ENCODE peak calls at places on chromosomes 2 and 18, in four cellular contexts. One of them, this sample, is unnamed.

GRCh38 chr2:222912117-222912516 is 51.3 kb downstream of the ACSL3 start:
- DNase-seq in SK-N-SH: no peak
- DNase-seq in K562: no peak
- DNase-seq in HepG2: no peak
- DNase-seq in this sample: no peak

GRCh38 chr2:177419274-177419673 is 26.7 kb downstream of the AGPS start:
- DNase-seq in HepG2: no peak
- DNase-seq in K562: no peak
- DNase-seq in SK-N-SH: no peak
- DNase-seq in this sample: no peak

GRCh38 chr2:158953454-158953853 is 15.0 kb upstream of the TANC1 start:
- DNase-seq in K562: no peak
- DNase-seq in HepG2: no peak
- DNase-seq in SK-N-SH: no peak
- DNase-seq in this sample: no peak

GRCh38 chr18:37299471-37300304 is 265.9 kb downstream of the CELF4 start:
- DNase-seq in SK-N-SH: peak; percentile 88
- DNase-seq in K562: peak; percentile 85
- DNase-seq in HepG2: peak; percentile 97
- DNase-seq in this sample: peak; percentile 46

GRCh38 chr18:26190506-26190905 is 35.7 kb upstream of the TAF4B start:
- DNase-seq in HepG2: no peak
- DNase-seq in SK-N-SH: no peak
- DNase-seq in K562: no peak
- DNase-seq in this sample: no peak

GRCh38 chr18:36303203-36303844 is 5.8 kb downstream of the FHOD3 start:
- DNase-seq in K562: no peak
- DNase-seq in SK-N-SH: no peak
- DNase-seq in HepG2: no peak
- DNase-seq in this sample: no peak

GRCh38 chr18:47746615-47747014 is 183.8 kb downstream of the SMAD2 start:
- DNase-seq in HepG2: no peak
- DNase-seq in K562: no peak
- DNase-seq in SK-N-SH: no peak
- DNase-seq in this sample: no peak

GRCh38 chr18:7020995-7021777 is 96.4 kb downstream of the LAMA1 start:
- DNase-seq in K562: no peak
- DNase-seq in SK-N-SH: no peak
- DNase-seq in HepG2: no peak
- DNase-seq in this sample: no peak

GRCh38 chr2:182668671-182669070 is 47.4 kb upstream of the DNAJC10 start:
- DNase-seq in SK-N-SH: no peak
- DNase-seq in HepG2: peak; percentile 67
- DNase-seq in K562: no peak
- DNase-seq in this sample: no peak

GRCh38 chr18:61854578-61854977 is 38.2 kb downstream of the RNF152 start:
- DNase-seq in SK-N-SH: no peak
- DNase-seq in K562: no peak
- DNase-seq in HepG2: no peak
- DNase-seq in this sample: no peak

GRCh38 chr2:69260666-69261065 is 126.4 kb downstream of the GFPT1 start:
- DNase-seq in SK-N-SH: no peak
- DNase-seq in HepG2: no peak
- DNase-seq in K562: no peak
- DNase-seq in this sample: no peak

GRCh38 chr2:177460973-177461585 is 68.5 kb downstream of the AGPS start:
- DNase-seq in HepG2: no peak
- DNase-seq in K562: no peak
- DNase-seq in SK-N-SH: peak; percentile 59
- DNase-seq in this sample: no peak

GRCh38 chr18:7272268-7273049 is 41.6 kb downstream of the LRRC30 start:
- DNase-seq in SK-N-SH: peak; percentile 71
- DNase-seq in HepG2: peak; percentile 55
- DNase-seq in K562: no peak
- DNase-seq in this sample: no peak

GRCh38 chr2:177332041-177332991 is 60.3 kb upstream of the AGPS start:
- DNase-seq in HepG2: peak; percentile 74
- DNase-seq in SK-N-SH: peak; percentile 46
- DNase-seq in K562: peak; percentile 61
- DNase-seq in this sample: peak; percentile 39

GRCh38 chr2:238974510-238975166 is 126.8 kb downstream of the TWIST2 start:
- DNase-seq in SK-N-SH: no peak
- DNase-seq in K562: no peak
- DNase-seq in HepG2: no peak
- DNase-seq in this sample: peak; percentile 22

GRCh38 chr2:42331569-42332284 is 29.3 kb downstream of the COX7A2L start:
- DNase-seq in SK-N-SH: no peak
- DNase-seq in HepG2: no peak
- DNase-seq in K562: no peak
- DNase-seq in this sample: no peak

GRCh38 chr2:202577250-202578183 is 57.3 kb upstream of the FAM117B start:
- DNase-seq in HepG2: peak; percentile 62
- DNase-seq in SK-N-SH: no peak
- DNase-seq in K562: no peak
- DNase-seq in this sample: no peak

GRCh38 chr2:158772306-158773078 is 22.6 kb upstream of the DAPL1 start:
- DNase-seq in HepG2: no peak
- DNase-seq in SK-N-SH: no peak
- DNase-seq in K562: no peak
- DNase-seq in this sample: no peak

GRCh38 chr2:26430826-26431225 is 29.1 kb downstream of the DRC1 start:
- DNase-seq in K562: no peak
- DNase-seq in HepG2: no peak
- DNase-seq in SK-N-SH: no peak
- DNase-seq in this sample: no peak

GRCh38 chr2:19750136-19750535 is 151.6 kb downstream of the TTC32 start:
- DNase-seq in HepG2: no peak
- DNase-seq in K562: no peak
- DNase-seq in SK-N-SH: no peak
- DNase-seq in this sample: no peak

GRCh38 chr2:204982303-204982702 is 437.0 kb downstream of the PARD3B start:
- DNase-seq in K562: peak; percentile 10
- DNase-seq in SK-N-SH: no peak
- DNase-seq in HepG2: no peak
- DNase-seq in this sample: no peak

GRCh38 chr2:166127217-166128155 is at the start of gene SCN1A:
- DNase-seq in SK-N-SH: peak; percentile 25
- DNase-seq in K562: peak; percentile 18
- DNase-seq in HepG2: peak; percentile 89
- DNase-seq in this sample: peak; percentile 32

GRCh38 chr2:166126014-166126639 is 1.7 kb downstream of the SCN1A start:
- DNase-seq in SK-N-SH: no peak
- DNase-seq in K562: no peak
- DNase-seq in HepG2: no peak
- DNase-seq in this sample: no peak

GRCh38 chr2:166125557-166125956 is 2.3 kb downstream of the SCN1A start:
- DNase-seq in K562: no peak
- DNase-seq in HepG2: no peak
- DNase-seq in SK-N-SH: no peak
- DNase-seq in this sample: no peak

GRCh38 chr2:166133653-166134052 is 5.8 kb upstream of the SCN1A start:
- DNase-seq in K562: no peak
- DNase-seq in HepG2: no peak
- DNase-seq in SK-N-SH: no peak
- DNase-seq in this sample: no peak

GRCh38 chr2:166128156-166128505 is 311 bp upstream of the SCN1A start:
- DNase-seq in SK-N-SH: no peak
- DNase-seq in HepG2: no peak
- DNase-seq in K562: no peak
- DNase-seq in this sample: no peak
- TF ChIP-seq CTCF in SK-N-SH: no peak
- TF ChIP-seq CTCF in HepG2: no peak
- TF ChIP-seq CTCF in K562: no peak
- TF ChIP-seq CTCF in this sample: no peak

GRCh38 chr2:200188851-200189250 is 117.6 kb upstream of the SPATS2L start:
- DNase-seq in HepG2: no peak
- DNase-seq in SK-N-SH: no peak
- DNase-seq in K562: no peak
- DNase-seq in this sample: no peak
- H3K27ac ChIP-seq in HepG2: no peak overlapping the region
- H3K27ac ChIP-seq in SK-N-SH: no peak overlapping the region
- H3K27ac ChIP-seq in K562: no peak overlapping the region
- H3K27ac ChIP-seq in this sample: no peak overlapping the region

GRCh38 chr2:36463365-36463764 is 107.8 kb downstream of the CRIM1 start:
- DNase-seq in K562: no peak
- DNase-seq in SK-N-SH: no peak
- DNase-seq in HepG2: no peak
- DNase-seq in this sample: no peak
- TF ChIP-seq ELF1 in K562: no peak
- TF ChIP-seq ELF1 in SK-N-SH: no peak
- TF ChIP-seq ELF1 in HepG2: no peak
- TF ChIP-seq ELF1 in this sample: no peak

GRCh38 chr2:1553671-1554295 is 140.5 kb downstream of the TPO start:
- DNase-seq in HepG2: no peak
- DNase-seq in SK-N-SH: no peak
- DNase-seq in K562: no peak
- DNase-seq in this sample: peak; percentile 7
- TF ChIP-seq CTCF in HepG2: no peak
- TF ChIP-seq CTCF in SK-N-SH: peak; percentile 52
- TF ChIP-seq CTCF in K562: no peak
- TF ChIP-seq CTCF in this sample: no peak

GRCh38 chr2:144011553-144011952 is 508.4 kb downstream of the ZEB2 start:
- DNase-seq in SK-N-SH: no peak
- DNase-seq in HepG2: no peak
- DNase-seq in K562: no peak
- DNase-seq in this sample: no peak

GRCh38 chr2:144012304-144012703 is 507.6 kb downstream of the ZEB2 start:
- DNase-seq in K562: no peak
- DNase-seq in SK-N-SH: no peak
- DNase-seq in HepG2: no peak
- DNase-seq in this sample: no peak

GRCh38 chr2:144014108-144014507 is 505.8 kb downstream of the ZEB2 start:
- DNase-seq in SK-N-SH: no peak
- DNase-seq in HepG2: no peak
- DNase-seq in K562: no peak
- DNase-seq in this sample: no peak

GRCh38 chr2:144015655-144016245 is 504.2 kb downstream of the ZEB2 start:
- DNase-seq in HepG2: no peak
- DNase-seq in SK-N-SH: no peak
- DNase-seq in K562: no peak
- DNase-seq in this sample: no peak

GRCh38 chr2:144015036-144015435 is 504.9 kb downstream of the ZEB2 start:
- DNase-seq in SK-N-SH: no peak
- DNase-seq in K562: no peak
- DNase-seq in HepG2: no peak
- DNase-seq in this sample: no peak
- H3K27ac ChIP-seq in SK-N-SH: no peak overlapping the region
- H3K27ac ChIP-seq in K562: no peak overlapping the region
- H3K27ac ChIP-seq in HepG2: no peak overlapping the region
- H3K27ac ChIP-seq in this sample: no peak overlapping the region

GRCh38 chr2:212727751-212728150 is 189.1 kb upstream of the ERBB4 start:
- DNase-seq in K562: no peak
- DNase-seq in HepG2: no peak
- DNase-seq in SK-N-SH: no peak
- DNase-seq in this sample: no peak
- TF ChIP-seq ELF1 in K562: no peak
- TF ChIP-seq ELF1 in HepG2: no peak
- TF ChIP-seq ELF1 in SK-N-SH: no peak
- TF ChIP-seq ELF1 in this sample: no peak

DNA sequence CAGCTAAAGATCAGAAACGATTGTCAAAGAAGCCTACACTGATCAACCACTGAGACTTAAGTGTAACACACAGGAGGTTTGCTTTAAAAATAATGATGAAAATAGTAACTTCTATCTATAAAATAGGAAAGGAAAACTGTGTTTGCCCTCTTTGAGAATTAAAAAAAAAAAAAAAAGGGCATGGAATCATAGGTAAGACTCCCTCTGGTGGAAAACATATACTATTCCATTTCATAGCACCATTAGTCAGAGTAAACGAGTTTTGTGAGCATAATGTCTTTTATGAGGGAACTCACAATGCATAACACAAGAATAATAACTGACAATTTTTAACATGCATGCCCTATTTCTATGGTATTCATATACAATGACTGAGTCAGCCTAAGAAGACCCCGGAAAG is 36.3 kb downstream of the SLC35F5 start:
- DNase-seq in SK-N-SH: peak; percentile 28
- DNase-seq in HepG2: peak; percentile 19
- DNase-seq in K562: no peak
- DNase-seq in this sample: no peak
- TF ChIP-seq CTCF in SK-N-SH: peak; percentile 67
- TF ChIP-seq CTCF in HepG2: peak; percentile 37
- TF ChIP-seq CTCF in K562: peak; percentile 55
- TF ChIP-seq CTCF in this sample: peak; percentile 17